ENCODE peak calls at places on chromosomes 5 and 9, in ten cellular contexts. U is ecto neural progenitor cell; K is NCI-H524; M is NCI-H460; Y is activated CD4-positive, alpha-beta T cell treated with anti-CD3 and anti-CD28 coated beads, Interleukin-2, amount 50 U/mL, for 48 hours; E is frontal cortex; C is sigmoid colon; P is BJ; N is NCI-H2029; F is activated T-helper 1 cell treated with anti-CD3 and anti-CD28 coated beads, Interleukin-12 subunit alpha, Interleukin-12 subunit beta, Interleukin-2, Interleukin-4 antibody, amounts not matched to agents 30 ng/mL and 10 ng/mL and 1 ng/mL, durations not matched to agents 14 hours and 24 hours and 36 hours. T is an unnamed sample.
A peak's percentile ranks its signal among the peaks of the same experiment; 100 is the strongest.

GRCh38 chr5:73693573-73694061 is 67.6 kb downstream of the ARHGEF28 start:
- DNase-seq in K (peak; percentile 10), M (peak; percentile 14), E (no peak), F (no peak), U (no peak), Y (no peak), N (no peak), P (no peak), C (no peak), T (peak; percentile 1)

GRCh38 chr5:86684222-86684621 is 66.5 kb downstream of the COX7C start:
- DNase-seq in U (no peak), C (no peak), F (no peak), K (no peak), N (no peak), M (no peak), E (no peak), Y (no peak), P (no peak), T (no peak)

GRCh38 chr5:25550793-25551192 is 906.0 kb upstream of the CDH10 start:
- DNase-seq in N (no peak), M (no peak), P (no peak), K (no peak), U (no peak), E (no peak), Y (no peak), F (no peak), C (no peak), T (no peak)

GRCh38 chr9:9631302-9631701 is 981.5 kb downstream of the PTPRD start:
- DNase-seq in P (no peak), C (no peak), K (no peak), M (no peak), F (no peak), N (no peak), Y (no peak), U (no peak), E (no peak), T (no peak)

GRCh38 chr5:52922384-52922783 is 66.8 kb upstream of the ITGA2 start:
- DNase-seq in Y (no peak), C (peak; percentile 64), F (no peak), U (no peak), K (peak; percentile 15), M (no peak), E (no peak), N (peak; percentile 38), P (no peak), T (no peak)

GRCh38 chr9:26892251-26893029 is at the start of gene CAAP1:
- DNase-seq in E (peak; percentile 85), Y (peak; percentile 95), N (peak; percentile 91), M (peak; percentile 87), P (peak; percentile 38), K (peak; percentile 90), F (peak; percentile 88), C (peak; percentile 96), U (peak; percentile 93), T (peak; percentile 96)

GRCh38 chr5:142772766-142773293 is 2.7 kb downstream of the ARHGAP26 start:
- DNase-seq in E (no peak), Y (no peak), K (no peak), F (no peak), U (no peak), P (no peak), N (no peak), M (no peak), C (no peak), T (no peak)

GRCh38 chr9:82456621-82457020 is 468.0 kb downstream of the SPATA31D1 start:
- DNase-seq in K (peak; percentile 26), Y (no peak), C (no peak), F (no peak), M (no peak), P (peak; percentile 18), N (no peak), U (no peak), E (no peak), T (no peak)

T was measured in erythroblast.